ENCODE peak calls at places on chromosomes 12 and 14, in eight cellular contexts. U is activated CD4-positive, CD25-positive, alpha-beta regulatory T cell; R is lung; B is fibroblast of lung; N is transverse colon; F is stimulated activated CD4-positive, alpha-beta T cell treated with anti-CD3 and anti-CD28 coated beads, Interleukin-15, amount 100 ng/mL, for 1 hour; P is AG20443; T is hepatocyte. C is an unnamed sample.

GRCh38 chr12:5034605-5035004 is 9.1 kb upstream of the KCNA5 start:
- DNase-seq in U (no peak), T (no peak), N (no peak), B (no peak), R (no peak), F (no peak), P (no peak), C (no peak)

GRCh38 chr14:53493895-53494294 is 340.8 kb upstream of the DDHD1 start:
- DNase-seq in N (no peak), U (no peak), P (no peak), F (no peak), T (no peak), R (no peak), B (no peak), C (no peak)

GRCh38 chr14:23657959-23658470 is 21.9 kb downstream of the DHRS2 start:
- DNase-seq in T (no peak), R (no peak), U (no peak), B (no peak), N (no peak), F (no peak), P (no peak), C (no peak)

GRCh38 chr14:100775351-100775830 is 48.7 kb downstream of the DLK1 start:
- DNase-seq in F (no peak), P (no peak), T (no peak), U (no peak), R (no peak), B (no peak), N (no peak), C (no peak)

GRCh38 chr14:37709419-37710195 is 114.2 kb downstream of the TTC6 start:
- DNase-seq in T (no peak), N (no peak), U (no peak), F (no peak), B (peak), R (no peak), P (peak), C (no peak)

GRCh38 chr14:73633115-73633514 is 11.7 kb upstream of the DNAL1 start:
- DNase-seq in B (no peak), P (no peak), T (no peak), U (no peak), R (no peak), N (no peak), F (no peak), C (no peak)

GRCh38 chr12:80598004-80598606 is 109.3 kb upstream of the MYF6 start:
- DNase-seq in R (no peak), P (peak), F (no peak), B (peak), U (no peak), N (no peak), T (peak), C (no peak)

GRCh38 chr12:65631621-65632111 is 192.6 kb upstream of the HMGA2 start:
- DNase-seq in R (no peak), U (no peak), B (peak), N (no peak), T (peak), P (peak), F (no peak), C (peak)

GRCh38 chr12:48002773-48003218 is 1.5 kb downstream of the COL2A1 start:
- DNase-seq in T (peak), P (peak), B (peak), R (no peak), U (no peak), N (peak), F (no peak), C (peak)

GRCh38 chr14:80974338-80975078 is 19.1 kb downstream of the TSHR start:
- DNase-seq in P (no peak), R (no peak), F (no peak), N (no peak), U (no peak), B (peak), T (peak), C (no peak)

GRCh38 chr12:65567820-65568219 is 256.5 kb upstream of the HMGA2 start:
- DNase-seq in F (no peak), U (no peak), N (no peak), T (no peak), R (no peak), B (no peak), P (no peak), C (no peak)

GRCh38 chr14:102509744-102510615 is at the start of gene ANKRD9:
- DNase-seq in R (peak), U (peak), P (peak), F (peak), N (peak), B (peak), T (peak), C (peak)

GRCh38 chr14:59507063-59507751 is 22.9 kb downstream of the JKAMP start:
- DNase-seq in B (peak), R (peak), U (no peak), F (peak), P (peak), T (peak), N (peak), C (peak)

GRCh38 chr12:23760495-23760894 is 189.0 kb downstream of the SOX5 start:
- DNase-seq in P (peak), N (no peak), T (no peak), F (no peak), B (no peak), R (no peak), U (no peak), C (no peak)

GRCh38 chr14:68548194-68549056 is 244.4 kb downstream of the ZFP36L1 start:
- DNase-seq in N (peak), R (peak), B (peak), F (no peak), T (peak), P (peak), U (no peak), C (no peak)

GRCh38 chr14:32702571-32702970 is 236.1 kb upstream of the NPAS3 start:
- DNase-seq in P (peak), T (no peak), N (peak), F (peak), U (no peak), B (no peak), R (no peak), C (peak)

GRCh38 chr14:75896341-75896740 is 85.5 kb downstream of the TGFB3 start:
- DNase-seq in T (no peak), F (no peak), B (no peak), N (no peak), R (no peak), U (no peak), P (no peak), C (no peak)

GRCh38 chr14:89221109-89221508 is 195.9 kb downstream of the FOXN3 start:
- DNase-seq in T (no peak), P (peak), R (no peak), U (no peak), B (peak), N (no peak), F (no peak), C (no peak)

GRCh38 chr12:126982707-126983106 is 1284.3 kb upstream of the TMEM132C start:
- DNase-seq in N (no peak), F (no peak), T (no peak), R (no peak), U (no peak), B (no peak), P (no peak), C (no peak)

GRCh38 chr14:103551338-103551762 is 11.1 kb downstream of the BAG5 start:
- DNase-seq in B (no peak), F (no peak), T (no peak), U (no peak), P (peak), R (no peak), N (no peak), C (no peak)